ENCODE peak calls at places on chromosomes 6 and 20, in six cellular contexts. B, N, I, T, R and S are unnamed samples.

GRCh38 chr20:46065006-46065405 is 24.8 kb downstream of the NCOA5 start:
- DNase-seq in N (no peak), B (no peak), I (no peak), R (no peak), T (no peak), S (no peak)

GRCh38 chr6:170034294-170034693 is 256.6 kb downstream of the DLL1 start:
- DNase-seq in T (no peak), I (no peak), N (no peak), B (no peak), R (no peak), S (no peak)

GRCh38 chr6:162029873-162030576 is 697.5 kb downstream of the PRKN start:
- DNase-seq in B (no peak), N (no peak), I (no peak), T (no peak), R (no peak), S (no peak)

GRCh38 chr20:47973519-47974233 is 188.4 kb upstream of the SULF2 start:
- DNase-seq in R (no peak), N (no peak), I (no peak), T (peak), B (peak), S (no peak)

GRCh38 chr6:35664945-35665344 is 23.8 kb downstream of the FKBP5 start:
- DNase-seq in I (no peak), B (no peak), T (no peak), N (no peak), R (no peak), S (no peak)

GRCh38 chr6:43128926-43129325 is 42.1 kb upstream of the SRF start:
- DNase-seq in B (no peak), I (peak), R (no peak), T (no peak), N (no peak), S (no peak)

GRCh38 chr6:36318690-36319435 is 17.8 kb downstream of the BNIP5 start:
- DNase-seq in N (no peak), I (no peak), B (no peak), R (no peak), T (no peak), S (no peak)

GRCh38 chr20:44334306-44334705 is 2.5 kb upstream of the R3HDML start:
- DNase-seq in R (no peak), I (no peak), B (no peak), N (no peak), T (no peak), S (no peak)

GRCh38 chr6:125781307-125781868 is 9.4 kb upstream of the NCOA7 start:
- DNase-seq in N (no peak), T (peak), B (no peak), I (peak), R (no peak), S (no peak)

GRCh38 chr20:6882911-6883310 is 115.4 kb downstream of the BMP2 start:
- DNase-seq in R (no peak), N (no peak), T (peak), I (peak), B (no peak), S (peak)

DNA sequence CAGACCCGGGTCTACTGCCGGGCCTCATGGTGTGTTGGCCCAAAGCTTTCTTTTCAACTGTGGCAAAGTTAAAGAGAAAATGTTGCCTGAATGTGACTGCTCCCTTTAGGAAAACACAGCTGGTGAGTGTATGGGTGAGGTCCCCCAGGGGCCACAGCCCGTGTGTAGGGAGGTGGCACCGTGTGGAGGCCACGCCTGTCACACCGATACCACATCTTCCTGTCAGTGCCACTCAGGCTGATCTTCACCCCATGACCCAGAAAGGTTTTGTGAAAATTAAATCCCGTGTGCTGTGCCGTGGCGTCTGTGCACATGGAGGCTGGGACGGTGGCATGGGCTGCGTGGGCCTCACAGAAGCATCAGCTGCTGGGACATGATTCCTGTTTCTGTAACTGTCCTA is 10.7 kb upstream of the ADRM1 start:
- DNase-seq in N (no peak), T (no peak), B (no peak), R (no peak), I (no peak), S (no peak)
- H3K4me3 ChIP-seq in N (no peak), T (no peak), B (no peak), R (no peak), I (no peak), S (no peak)

DNA sequence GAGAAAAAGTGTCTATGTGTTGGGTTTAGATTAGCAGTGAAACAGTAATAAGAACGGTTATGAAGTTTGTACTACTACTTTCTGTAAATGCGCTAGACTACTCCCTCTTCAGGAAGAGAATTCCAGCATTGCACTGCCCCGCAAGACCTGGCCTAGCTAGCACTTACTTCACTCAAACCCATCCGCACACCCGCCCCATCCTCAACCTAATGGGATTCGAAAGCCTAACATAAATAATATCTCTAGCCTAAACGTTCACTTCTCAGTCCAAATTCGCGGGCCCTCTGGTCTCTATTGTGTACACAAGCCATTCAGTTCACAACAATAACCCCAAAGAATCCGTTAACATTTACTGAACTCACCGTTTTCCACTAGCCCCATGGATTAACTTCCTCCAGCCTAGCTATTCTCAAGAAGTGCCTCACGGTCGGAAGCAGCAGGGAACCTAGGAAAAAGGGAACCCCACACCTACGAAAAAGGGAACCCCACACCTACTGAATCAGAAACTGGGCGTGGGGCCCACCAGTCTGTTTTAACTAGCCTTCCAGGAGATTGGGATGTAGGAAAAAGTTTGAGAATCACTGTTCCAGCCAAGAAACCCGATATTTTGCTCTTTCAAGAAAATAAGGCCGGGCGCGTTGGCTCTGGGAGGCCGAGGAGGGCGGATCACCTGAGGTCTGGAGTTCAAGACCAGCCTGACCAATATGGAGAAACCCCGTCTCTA is 45.4 kb upstream of the BTN3A2 start:
- DNase-seq in I (no peak), T (no peak), N (no peak), B (no peak), R (no peak), S (no peak)
- TF ChIP-seq CTCF in I (no peak), T (no peak), N (no peak), B (no peak), R (no peak), S (no peak)

DNA sequence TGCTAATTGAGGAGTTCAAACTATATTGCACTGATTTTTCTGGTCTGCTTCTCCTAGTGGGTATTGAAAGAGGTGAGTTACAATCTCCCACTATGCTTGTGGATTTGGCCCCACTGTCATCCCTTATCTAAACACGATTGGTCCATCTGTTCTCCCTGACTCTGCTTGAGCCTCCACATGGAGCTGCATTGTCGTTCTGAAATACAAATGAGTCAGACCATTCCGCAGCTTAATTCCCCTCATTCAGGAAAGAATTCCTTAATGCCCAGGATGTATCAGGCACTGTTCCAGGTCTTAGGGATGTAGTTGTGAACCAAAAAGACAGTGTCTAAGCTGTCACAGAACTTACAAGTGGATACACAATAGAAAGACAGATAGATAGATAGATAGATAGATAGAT is 461.9 kb downstream of the QKI start:
- DNase-seq in R (no peak), T (no peak), B (no peak), N (no peak), I (no peak), S (no peak)
- H3K4me3 ChIP-seq in R (no peak), T (no peak), B (no peak), N (no peak), I (no peak), S (no peak)

GRCh38 chr6:37381579-37381978 is 27.8 kb downstream of the RNF8 start:
- DNase-seq in I (peak), T (peak), R (peak), N (no peak), B (peak), S (peak)

GRCh38 chr6:37388578-37388977 is 34.8 kb downstream of the RNF8 start:
- DNase-seq in B (no peak), N (no peak), I (no peak), T (no peak), R (no peak), S (no peak)

GRCh38 chr6:37382954-37383353 is 29.2 kb downstream of the RNF8 start:
- DNase-seq in T (no peak), I (no peak), R (no peak), B (no peak), N (no peak), S (no peak)
- TF ChIP-seq CTCF in T (no peak), I (no peak), R (peak), B (no peak), N (no peak), S (no peak)

DNA sequence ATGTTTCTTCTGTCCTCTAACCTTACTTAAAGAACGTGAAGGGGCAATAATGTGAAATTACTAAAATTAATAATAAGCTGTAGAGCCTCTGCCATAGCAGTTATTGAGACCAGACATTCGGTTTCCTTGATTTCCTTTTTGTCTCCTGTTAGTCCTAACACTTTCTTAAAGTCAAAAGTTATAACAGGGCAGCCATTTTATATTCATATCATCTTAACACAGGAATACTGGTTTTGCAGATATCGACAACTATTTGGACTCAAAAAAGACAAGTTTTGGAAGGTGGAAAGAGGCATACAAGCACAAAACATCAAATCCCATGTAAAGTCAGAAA is 33.5 kb downstream of the HFE start:
- DNase-seq in B (no peak), N (no peak), I (no peak), T (no peak), R (no peak), S (no peak)
- H3K4me3 ChIP-seq in B (no peak), N (no peak), I (no peak), T (peak), R (no peak), S (no peak)

GRCh38 chr20:62476074-62476838 is 461 bp upstream of the GATA5 start:
- DNase-seq in T (no peak), B (no peak), R (no peak), I (no peak), N (no peak), S (no peak)

GRCh38 chr20:62479218-62479617 is 3.4 kb upstream of the GATA5 start:
- DNase-seq in T (no peak), I (no peak), R (no peak), B (no peak), N (no peak), S (no peak)

GRCh38 chr20:62475819-62476073 is at the start of gene GATA5:
- DNase-seq in N (no peak), I (no peak), T (no peak), R (no peak), B (no peak), S (no peak)

GRCh38 chr20:62480318-62480717 is 4.5 kb upstream of the GATA5 start:
- DNase-seq in N (no peak), T (no peak), I (no peak), B (no peak), R (no peak), S (no peak)

GRCh38 chr20:62477669-62478450 is 2.1 kb upstream of the GATA5 start:
- DNase-seq in T (no peak), R (no peak), B (no peak), I (no peak), N (no peak), S (no peak)
- TF ChIP-seq CTCF in T (peak), R (no peak), B (no peak), I (no peak), N (no peak), S (peak)

GRCh38 chr6:34157236-34157830 is 11.4 kb upstream of the GRM4 start:
- DNase-seq in R (no peak), I (no peak), N (no peak), T (no peak), B (no peak), S (no peak)

GRCh38 chr6:34159844-34160243 is 14.0 kb upstream of the GRM4 start:
- DNase-seq in B (no peak), N (no peak), R (no peak), T (no peak), I (no peak), S (no peak)

GRCh38 chr6:34158876-34159275 is 13.0 kb upstream of the GRM4 start:
- DNase-seq in B (no peak), I (no peak), R (no peak), N (no peak), T (no peak), S (no peak)

GRCh38 chr6:34155471-34156300 is 9.8 kb upstream of the GRM4 start:
- DNase-seq in I (no peak), B (no peak), R (no peak), T (no peak), N (no peak), S (no peak)

DNA sequence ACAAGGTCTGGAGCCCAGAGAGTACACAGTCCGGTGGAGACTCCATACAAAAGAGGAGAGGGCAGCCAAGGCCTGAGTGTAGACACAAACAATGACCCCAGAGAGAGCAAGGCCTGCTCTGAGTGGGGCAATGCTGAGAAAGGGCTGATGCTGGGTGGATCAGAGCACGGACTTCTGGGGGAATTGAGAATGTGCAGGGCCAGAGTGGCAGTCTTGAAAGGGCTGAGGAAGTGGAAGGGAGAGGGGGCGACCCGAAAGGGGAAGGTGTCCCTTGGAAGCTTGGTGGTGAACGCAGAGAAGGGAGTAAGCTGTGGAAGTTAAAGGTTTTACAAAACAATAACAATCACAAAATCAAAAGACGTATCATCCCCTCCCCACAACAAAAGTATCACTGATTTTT is 12.0 kb upstream of the GRM4 start:
- DNase-seq in R (no peak), I (no peak), B (no peak), N (no peak), T (no peak), S (no peak)
- H3K4me3 ChIP-seq in R (no peak), I (no peak), B (no peak), N (no peak), T (no peak), S (no peak)